ENCODE peak calls at places on chromosomes 3 and 15, in five cellular contexts. V is activated T-helper 1 cell treated with anti-CD3 and anti-CD28 coated beads, Interleukin-12 subunit alpha, Interleukin-12 subunit beta, Interleukin-2, Interleukin-4 antibody, amounts not matched to agents 30 ng/mL and 10 ng/mL and 1 ng/mL, durations not matched to agents 14 hours and 24 hours and 36 hours; E is fibroblast of pulmonary artery; F is left colon; S is GM12878. U is an unnamed sample.

GRCh38 chr3:152260026-152260425 is 8.7 kb upstream of the MBNL1 start:
- DNase-seq in V (no peak), E (peak), F (no peak), S (no peak), U (no peak)

GRCh38 chr3:165837058-165837525 is at the start of gene BCHE:
- DNase-seq in V (no peak), E (peak), F (peak), S (no peak), U (peak)

GRCh38 chr3:137770066-137770805 is 6.1 kb downstream of the SOX14 start:
- DNase-seq in V (no peak), E (no peak), F (no peak), S (no peak), U (no peak)

GRCh38 chr3:172323894-172324590 is 124.2 kb downstream of the GHSR start:
- DNase-seq in V (no peak), E (peak), F (no peak), S (no peak), U (no peak)

GRCh38 chr3:168862466-168862865 is 766.7 kb upstream of the GOLIM4 start:
- DNase-seq in V (no peak), E (no peak), F (peak), S (no peak), U (no peak)

GRCh38 chr3:159186581-159186980 is 384.7 kb downstream of the MFSD1 start:
- DNase-seq in V (no peak), E (no peak), F (no peak), S (peak), U (no peak)

GRCh38 chr15:83651541-83651940 is 2.4 kb upstream of the ADAMTSL3 start:
- DNase-seq in V (no peak), E (no peak), F (no peak), S (no peak), U (no peak)

GRCh38 chr3:64936570-64936969 is 248.8 kb upstream of the ADAMTS9 start:
- DNase-seq in V (no peak), E (no peak), F (no peak), S (no peak), U (no peak)

GRCh38 chr3:127750226-127751031 is 71.9 kb downstream of the MGLL start:
- DNase-seq in V (no peak), E (peak), F (no peak), S (peak), U (no peak)

GRCh38 chr3:178538065-178538464 is 1.8 kb downstream of the KCNMB2 start:
- DNase-seq in V (no peak), E (no peak), F (no peak), S (no peak), U (no peak)

GRCh38 chr15:56964182-56964581 is 45.7 kb downstream of the TCF12 start:
- DNase-seq in V (no peak), E (peak), F (no peak), S (peak), U (no peak)

GRCh38 chr3:52084954-52085730 is 28.8 kb upstream of the DUSP7 start:
- DNase-seq in V (no peak), E (no peak), F (no peak), S (no peak), U (no peak)

GRCh38 chr3:149489060-149489690 is 14.7 kb downstream of the TM4SF4 start:
- DNase-seq in V (no peak), E (peak), F (no peak), S (no peak), U (no peak)

GRCh38 chr3:184258926-184259325 is 2.4 kb downstream of the CAMK2N2 start:
- DNase-seq in V (no peak), E (no peak), F (no peak), S (no peak), U (no peak)

GRCh38 chr15:79299836-79300235 is 11.1 kb upstream of the TMED3 start:
- DNase-seq in V (no peak), E (no peak), F (no peak), S (no peak), U (no peak)

GRCh38 chr15:94105760-94106159 is 125.6 kb upstream of the MCTP2 start:
- DNase-seq in V (no peak), E (no peak), F (no peak), S (no peak), U (no peak)

GRCh38 chr15:67501836-67502461 is 19.0 kb upstream of the C15orf61 start:
- DNase-seq in V (no peak), E (no peak), F (no peak), S (no peak), U (no peak)

GRCh38 chr15:46386356-46386755 is 751.5 kb downstream of the SQOR start:
- DNase-seq in V (no peak), E (no peak), F (no peak), S (no peak), U (no peak)

GRCh38 chr15:36888018-36888992 is 212.0 kb downstream of the MEIS2 start:
- DNase-seq in V (no peak), E (peak), F (no peak), S (no peak), U (no peak)

GRCh38 chr3:1609416-1609815 is 489.2 kb upstream of the CNTN4 start:
- DNase-seq in V (no peak), E (no peak), F (no peak), S (no peak), U (no peak)

GRCh38 chr3:159824341-159824740 is 164.3 kb upstream of the IL12A start:
- DNase-seq in V (no peak), E (peak), F (peak), S (no peak), U (no peak)

GRCh38 chr15:40006646-40007045 is 32.3 kb downstream of the SRP14 start:
- DNase-seq in V (no peak), E (peak), F (no peak), S (no peak), U (no peak)

GRCh38 chr15:60611592-60612346 is 132.8 kb upstream of the ICE2 start:
- DNase-seq in V (no peak), E (no peak), F (no peak), S (no peak), U (no peak)

GRCh38 chr15:91975241-91975978 is 121.9 kb downstream of the SLCO3A1 start:
- DNase-seq in V (no peak), E (no peak), F (no peak), S (no peak), U (no peak)

GRCh38 chr3:57796261-57796660 is 40.2 kb downstream of the SLMAP start:
- DNase-seq in V (no peak), E (no peak), F (no peak), S (no peak), U (no peak)

U was measured in glomerular endothelial cell.